ENCODE peak calls at places on chromosomes 6 and 20, in ten cellular contexts. M is dorsolateral prefrontal cortex; B is sigmoid colon; J is mesothelial cell of epicardium; W is CD8-positive, alpha-beta T cell; L is foreskin fibroblast; G is fibroblast of pulmonary artery; D is endothelial cell of umbilical vein; V is cardiac muscle cell; N is AG04449. Z is an unnamed sample.

GRCh38 chr6:120010075-120010474 is 660.5 kb upstream of the MAN1A1 start:
- DNase-seq in M (no peak), W (no peak), D (no peak), B (no peak), L (no peak), J (no peak), N (no peak), V (no peak), G (no peak), Z (no peak)

GRCh38 chr6:10413850-10414765 is 766 bp downstream of the TFAP2A start:
- DNase-seq in W (no peak), J (no peak), L (peak), V (no peak), D (no peak), G (peak), M (no peak), N (no peak), B (no peak), Z (no peak)

GRCh38 chr6:166078294-166078693 is 89.4 kb downstream of the TBXT start:
- DNase-seq in N (peak), D (no peak), V (no peak), W (no peak), M (no peak), B (no peak), G (peak), L (no peak), J (no peak), Z (no peak)

GRCh38 chr20:44279228-44279627 is 31.8 kb downstream of the FITM2 start:
- DNase-seq in J (no peak), N (peak), D (no peak), L (peak), M (no peak), W (no peak), B (no peak), G (peak), V (no peak), Z (no peak)

GRCh38 chr6:41449399-41450245 is 96.6 kb upstream of the FOXP4 start:
- DNase-seq in L (no peak), D (no peak), G (no peak), J (no peak), V (no peak), W (no peak), M (no peak), N (no peak), B (peak), Z (no peak)

GRCh38 chr6:154395878-154396277 is 39.3 kb upstream of the IPCEF1 start:
- DNase-seq in M (no peak), G (no peak), B (no peak), J (no peak), D (no peak), V (no peak), L (no peak), W (no peak), N (no peak), Z (no peak)

GRCh38 chr20:48831702-48832422 is 4.1 kb upstream of the PREX1 start:
- DNase-seq in N (no peak), W (no peak), B (peak), L (peak), J (no peak), D (peak), V (no peak), M (peak), G (peak), Z (no peak)

GRCh38 chr6:24060982-24061754 is 64.8 kb upstream of the NRSN1 start:
- DNase-seq in D (no peak), V (no peak), B (no peak), L (no peak), G (no peak), M (no peak), J (no peak), W (no peak), N (no peak), Z (no peak)

GRCh38 chr6:167396659-167397490 is 72.0 kb downstream of the TTLL2 start:
- DNase-seq in B (no peak), G (no peak), L (no peak), V (no peak), D (no peak), W (no peak), N (no peak), J (no peak), M (no peak), Z (no peak)

GRCh38 chr6:157615411-157615763 is 207.7 kb upstream of the SNX9 start:
- DNase-seq in N (no peak), V (no peak), G (peak), D (peak), B (no peak), M (no peak), J (no peak), L (no peak), W (no peak), Z (no peak)
- TF ChIP-seq CTCF in N (peak), V (peak), G (no peak), D (peak), B (no peak), M (peak), J (no peak), L (no peak), W (no peak), Z (peak)

GRCh38 chr6:74623027-74623426 is 582.8 kb downstream of the COL12A1 start:
- DNase-seq in M (no peak), N (no peak), V (no peak), L (no peak), D (no peak), J (no peak), B (no peak), G (no peak), W (no peak), Z (no peak)
- TF ChIP-seq CTCF in M (no peak), N (no peak), V (no peak), L (no peak), D (no peak), J (no peak), B (no peak), G (no peak), W (no peak), Z (no peak)

GRCh38 chr6:75070244-75070643 is 135.6 kb downstream of the COL12A1 start:
- DNase-seq in D (no peak), L (no peak), N (no peak), J (no peak), W (no peak), M (no peak), B (no peak), G (no peak), V (no peak), Z (no peak)

GRCh38 chr6:75065524-75065923 is 140.3 kb downstream of the COL12A1 start:
- DNase-seq in V (no peak), G (peak), W (no peak), J (no peak), N (no peak), M (no peak), D (peak), B (no peak), L (peak), Z (no peak)
- TF ChIP-seq CTCF in V (peak), G (peak), W (no peak), J (no peak), N (peak), M (no peak), D (peak), B (no peak), L (peak), Z (peak)

DNA sequence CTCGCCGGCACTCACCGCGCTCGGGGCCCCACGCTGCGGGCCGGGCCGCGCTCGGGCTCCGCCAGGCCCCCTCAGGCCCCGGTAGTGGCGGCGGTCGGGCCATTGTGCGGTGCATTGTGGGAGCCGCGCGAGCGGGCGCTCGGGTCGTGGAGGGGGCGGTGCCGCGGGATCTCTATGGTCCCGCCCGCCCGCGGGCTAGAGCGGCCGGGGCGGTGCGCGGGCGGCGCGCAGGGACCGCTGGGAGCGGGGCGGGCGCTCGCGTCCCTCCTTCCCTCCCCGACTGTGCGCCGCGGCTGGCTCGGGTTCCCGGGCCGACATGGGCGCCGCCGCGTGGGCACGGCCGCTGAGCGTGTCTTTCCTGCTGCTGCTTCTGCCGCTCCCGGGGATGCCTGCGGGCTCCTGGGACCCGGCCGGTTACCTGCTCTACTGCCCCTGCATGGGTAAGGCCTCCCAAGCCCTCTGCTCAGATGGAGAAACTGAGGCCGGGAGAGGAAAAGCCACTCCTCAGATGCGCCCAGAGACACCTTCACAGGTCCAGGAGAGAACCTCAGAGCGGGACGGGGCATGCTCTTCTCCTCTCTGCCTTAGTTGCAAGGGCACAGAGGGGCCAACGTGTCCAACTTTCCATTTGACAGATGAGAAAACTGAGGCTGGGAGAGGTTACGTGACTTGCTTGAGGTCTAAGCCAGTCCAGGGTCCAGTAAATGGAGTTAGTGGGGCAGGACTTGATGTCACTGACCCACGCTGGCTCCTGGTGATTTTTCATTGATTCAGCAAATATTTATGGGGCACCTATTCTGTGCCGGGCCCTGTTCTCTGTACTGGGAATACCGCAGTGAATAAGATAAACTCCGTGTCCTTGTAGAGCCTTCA is at the start of the genes PLAGL2 and POFUT1:
- DNase-seq in J (peak), V (peak), W (peak), M (peak), L (peak), G (peak), D (peak), B (peak), N (no peak), Z (no peak)
- TF ChIP-seq CTCF in J (no peak), V (peak), W (no peak), M (peak), L (peak), G (peak), D (peak), B (no peak), N (peak), Z (peak)

DNA sequence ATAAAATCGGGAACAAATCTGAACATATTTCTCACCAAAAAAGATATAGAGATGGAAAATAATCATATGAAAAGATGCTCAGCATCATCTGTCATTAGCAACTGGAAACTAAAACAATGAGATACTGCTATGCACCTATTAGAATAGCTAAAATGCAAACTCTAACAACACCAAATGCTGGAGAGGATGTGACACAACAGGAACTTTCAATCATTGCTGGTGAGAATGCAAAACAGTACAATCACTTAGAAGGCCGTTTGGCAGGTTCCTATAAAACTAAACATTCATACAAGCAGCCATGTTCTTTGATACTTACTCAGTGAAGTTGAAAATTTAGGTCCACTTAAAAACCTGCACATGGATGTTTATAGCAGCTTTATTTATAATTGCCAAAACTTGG is 67.0 kb downstream of the FAM50B start:
- DNase-seq in G (peak), M (no peak), D (peak), J (no peak), B (no peak), V (no peak), N (no peak), W (no peak), L (no peak), Z (no peak)
- TF ChIP-seq CTCF in G (no peak), M (no peak), D (no peak), J (no peak), B (no peak), V (no peak), N (no peak), W (no peak), L (no peak), Z (no peak)

GRCh38 chr6:128731249-128732165 is 151.4 kb upstream of the LAMA2 start:
- DNase-seq in W (no peak), J (no peak), B (no peak), D (peak), G (peak), L (peak), N (no peak), M (no peak), V (peak), Z (no peak)
- TF ChIP-seq CTCF in W (peak), J (no peak), B (no peak), D (peak), G (peak), L (peak), N (peak), M (peak), V (peak), Z (peak)

DNA sequence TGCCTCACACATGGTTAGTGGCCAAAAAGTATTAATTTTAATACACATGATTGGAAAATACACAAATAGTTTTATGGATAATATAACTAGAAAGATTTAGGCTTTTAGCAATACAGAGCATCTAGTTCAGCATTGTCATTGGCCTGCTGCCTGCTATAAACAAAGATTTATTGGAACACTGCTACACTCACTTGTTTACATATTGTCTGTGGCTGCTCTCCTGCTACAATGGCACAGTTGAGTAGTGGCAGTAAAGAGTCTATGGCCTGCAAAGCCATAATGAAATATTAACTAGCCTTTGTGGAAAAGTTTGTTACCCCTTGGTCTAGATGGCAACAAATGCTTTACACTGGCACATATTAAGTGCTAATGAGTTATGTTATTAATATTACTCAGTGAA is 37.8 kb downstream of the ZNF451 start:
- DNase-seq in W (no peak), L (no peak), V (no peak), M (no peak), D (no peak), G (no peak), J (no peak), N (no peak), B (no peak), Z (no peak)
- TF ChIP-seq CTCF in W (no peak), L (no peak), V (no peak), M (no peak), D (no peak), G (no peak), J (no peak), N (no peak), B (no peak), Z (no peak)

GRCh38 chr6:109527989-109528388 is 45.0 kb upstream of the ZBTB24 start:
- DNase-seq in V (peak), N (no peak), G (peak), B (no peak), L (no peak), M (no peak), W (no peak), D (no peak), J (no peak), Z (no peak)
- TF ChIP-seq CTCF in V (peak), N (no peak), G (peak), B (no peak), L (peak), M (no peak), W (no peak), D (no peak), J (peak), Z (peak)

GRCh38 chr6:112429226-112429625 is 82.1 kb downstream of the RFPL4B start:
- DNase-seq in V (peak), B (no peak), L (no peak), W (no peak), D (peak), M (no peak), G (peak), N (no peak), J (no peak), Z (no peak)
- TF ChIP-seq CTCF in V (no peak), B (no peak), L (no peak), W (no peak), D (no peak), M (no peak), G (peak), N (peak), J (no peak), Z (peak)

GRCh38 chr20:21505810-21506530 is 7.9 kb downstream of the NKX2-2 start:
- DNase-seq in D (peak), J (no peak), N (no peak), M (no peak), L (peak), V (peak), G (peak), B (no peak), W (peak), Z (no peak)
- TF ChIP-seq CTCF in D (peak), J (peak), N (peak), M (peak), L (peak), V (peak), G (peak), B (peak), W (peak), Z (peak)

Z was measured in chondrocyte.